ENCODE peak calls at places on chromosomes 4 and X, in eight cellular contexts. One of them, this sample, is unnamed.

GRCh38 chr4:181684310-181684709 is 558.9 kb upstream of the TENM3 start:
- DNase-seq in upper lobe of right lung: no peak
- DNase-seq in lower lobe of right lung: no peak
- DNase-seq in NCI-H69: no peak
- DNase-seq in HS-5: peak; percentile 30
- DNase-seq in GM03348: peak; percentile 47
- DNase-seq in ecto neural progenitor cell: no peak
- DNase-seq in NCI-H1417: no peak
- DNase-seq in this sample: no peak

GRCh38 chr4:10783351-10783750 is 98.8 kb upstream of the CLNK start:
- DNase-seq in upper lobe of right lung: no peak
- DNase-seq in lower lobe of right lung: no peak
- DNase-seq in NCI-H69: no peak
- DNase-seq in HS-5: peak; percentile 9
- DNase-seq in GM03348: peak; percentile 71
- DNase-seq in ecto neural progenitor cell: no peak
- DNase-seq in NCI-H1417: no peak
- DNase-seq in this sample: no peak

GRCh38 chrX:18973527-18974192 is 10.3 kb downstream of the PHKA2 start:
- DNase-seq in upper lobe of right lung: no peak
- DNase-seq in lower lobe of right lung: no peak
- DNase-seq in NCI-H69: peak; percentile 61
- DNase-seq in HS-5: no peak
- DNase-seq in GM03348: no peak
- DNase-seq in ecto neural progenitor cell: no peak
- DNase-seq in NCI-H1417: peak; percentile 59
- DNase-seq in this sample: no peak

GRCh38 chr4:3375688-3376087 is 66.1 kb upstream of the HGFAC start:
- DNase-seq in upper lobe of right lung: no peak
- DNase-seq in lower lobe of right lung: peak; percentile 42
- DNase-seq in NCI-H69: peak; percentile 15
- DNase-seq in HS-5: peak; percentile 79
- DNase-seq in GM03348: peak; percentile 80
- DNase-seq in ecto neural progenitor cell: no peak
- DNase-seq in NCI-H1417: no peak
- DNase-seq in this sample: peak; percentile 62

GRCh38 chrX:38305971-38306370 is 21.3 kb downstream of the RPGR start:
- DNase-seq in upper lobe of right lung: no peak
- DNase-seq in lower lobe of right lung: no peak
- DNase-seq in NCI-H69: no peak
- DNase-seq in HS-5: no peak
- DNase-seq in GM03348: no peak
- DNase-seq in ecto neural progenitor cell: no peak
- DNase-seq in NCI-H1417: no peak
- DNase-seq in this sample: no peak

GRCh38 chr4:38310446-38311043 is 350.3 kb downstream of the PTTG2 start:
- DNase-seq in upper lobe of right lung: no peak
- DNase-seq in lower lobe of right lung: no peak
- DNase-seq in NCI-H69: no peak
- DNase-seq in HS-5: no peak
- DNase-seq in GM03348: no peak
- DNase-seq in ecto neural progenitor cell: no peak
- DNase-seq in NCI-H1417: no peak
- DNase-seq in this sample: no peak

GRCh38 chrX:45191383-45191782 is 9.3 kb downstream of the DIPK2B start:
- DNase-seq in upper lobe of right lung: no peak
- DNase-seq in lower lobe of right lung: no peak
- DNase-seq in NCI-H69: no peak
- DNase-seq in HS-5: no peak
- DNase-seq in GM03348: no peak
- DNase-seq in ecto neural progenitor cell: no peak
- DNase-seq in NCI-H1417: no peak
- DNase-seq in this sample: no peak

GRCh38 chr4:39933689-39934590 is 43.8 kb downstream of the PDS5A start:
- DNase-seq in upper lobe of right lung: no peak
- DNase-seq in lower lobe of right lung: no peak
- DNase-seq in NCI-H69: no peak
- DNase-seq in HS-5: no peak
- DNase-seq in GM03348: peak; percentile 40
- DNase-seq in ecto neural progenitor cell: no peak
- DNase-seq in NCI-H1417: no peak
- DNase-seq in this sample: no peak

GRCh38 chrX:47145408-47146120 is 543 bp downstream of the RBM10 start:
- DNase-seq in upper lobe of right lung: no peak
- DNase-seq in lower lobe of right lung: no peak
- DNase-seq in NCI-H69: peak; percentile 70
- DNase-seq in HS-5: no peak
- DNase-seq in GM03348: peak; percentile 64
- DNase-seq in ecto neural progenitor cell: no peak
- DNase-seq in NCI-H1417: peak; percentile 62
- DNase-seq in this sample: no peak

GRCh38 chr4:88718098-88718497 is 20.5 kb upstream of the NAP1L5 start:
- DNase-seq in upper lobe of right lung: no peak
- DNase-seq in lower lobe of right lung: no peak
- DNase-seq in NCI-H69: no peak
- DNase-seq in HS-5: no peak
- DNase-seq in GM03348: no peak
- DNase-seq in ecto neural progenitor cell: no peak
- DNase-seq in NCI-H1417: no peak
- DNase-seq in this sample: no peak

GRCh38 chrX:67544871-67545771 is 1.3 kb downstream of the AR start:
- DNase-seq in upper lobe of right lung: peak; percentile 64
- DNase-seq in lower lobe of right lung: peak; percentile 34
- DNase-seq in NCI-H69: no peak
- DNase-seq in HS-5: no peak
- DNase-seq in GM03348: peak; percentile 13
- DNase-seq in ecto neural progenitor cell: peak; percentile 48
- DNase-seq in NCI-H1417: no peak
- DNase-seq in this sample: peak; percentile 66